ENCODE peak calls at places on chromosomes 11 and 22, in five cellular contexts. One of them, this sample, is unnamed.

GRCh38 chr11:71481101-71481960 is 28.3 kb downstream of the NADSYN1 start:
- DNase-seq in T1000: no peak
- DNase-seq in heart right ventricle: no peak
- DNase-seq in mesendoderm: no peak
- DNase-seq in ovary: no peak
- DNase-seq in this sample: no peak

GRCh38 chr22:33381531-33382406 is 323.6 kb upstream of the SYN3 start:
- DNase-seq in T1000: no peak
- DNase-seq in heart right ventricle: no peak
- DNase-seq in mesendoderm: no peak
- DNase-seq in ovary: no peak
- DNase-seq in this sample: no peak

GRCh38 chr11:104380358-104380757 is 216.4 kb upstream of the PDGFD start:
- DNase-seq in T1000: no peak
- DNase-seq in heart right ventricle: no peak
- DNase-seq in mesendoderm: no peak
- DNase-seq in ovary: no peak
- DNase-seq in this sample: no peak

GRCh38 chr11:132704796-132705375 is 827.4 kb downstream of the OPCML start:
- DNase-seq in T1000: no peak
- DNase-seq in heart right ventricle: no peak
- DNase-seq in mesendoderm: no peak
- DNase-seq in ovary: no peak
- DNase-seq in this sample: no peak

GRCh38 chr11:115226556-115226955 is 277.7 kb downstream of the CADM1 start:
- DNase-seq in T1000: peak
- DNase-seq in heart right ventricle: no peak
- DNase-seq in mesendoderm: peak
- DNase-seq in ovary: no peak
- DNase-seq in this sample: no peak

GRCh38 chr11:34044664-34045485 is 6.7 kb upstream of the CAPRIN1 start:
- DNase-seq in T1000: peak
- DNase-seq in heart right ventricle: no peak
- DNase-seq in mesendoderm: peak
- DNase-seq in ovary: no peak
- DNase-seq in this sample: peak

GRCh38 chr11:126440792-126441514 is 85.5 kb downstream of the ST3GAL4 start:
- DNase-seq in T1000: peak
- DNase-seq in heart right ventricle: peak
- DNase-seq in mesendoderm: peak
- DNase-seq in ovary: peak
- DNase-seq in this sample: peak

GRCh38 chr11:78350101-78350645 is 67.4 kb downstream of the GAB2 start:
- DNase-seq in T1000: no peak
- DNase-seq in heart right ventricle: peak
- DNase-seq in mesendoderm: peak
- DNase-seq in ovary: no peak
- DNase-seq in this sample: peak

GRCh38 chr11:124970925-124971324 is 16.9 kb downstream of the CCDC15 start:
- DNase-seq in T1000: no peak
- DNase-seq in heart right ventricle: no peak
- DNase-seq in mesendoderm: peak
- DNase-seq in ovary: no peak
- DNase-seq in this sample: peak

GRCh38 chr22:27212617-27213177 is 555.3 kb downstream of the MIAT start:
- DNase-seq in T1000: peak
- DNase-seq in heart right ventricle: peak
- DNase-seq in mesendoderm: peak
- DNase-seq in ovary: peak
- DNase-seq in this sample: no peak

GRCh38 chr11:45872513-45873356 is 12.7 kb upstream of the MAPK8IP1 start:
- DNase-seq in T1000: peak
- DNase-seq in heart right ventricle: no peak
- DNase-seq in mesendoderm: peak
- DNase-seq in ovary: peak
- DNase-seq in this sample: peak

GRCh38 chr11:117882539-117882938 is 6.1 kb upstream of the FXYD6 start:
- DNase-seq in T1000: no peak
- DNase-seq in heart right ventricle: no peak
- DNase-seq in mesendoderm: no peak
- DNase-seq in ovary: no peak
- DNase-seq in this sample: no peak

GRCh38 chr11:117658809-117659208 is 138.2 kb downstream of the DSCAML1 start:
- DNase-seq in T1000: no peak
- DNase-seq in heart right ventricle: no peak
- DNase-seq in mesendoderm: no peak
- DNase-seq in ovary: no peak
- DNase-seq in this sample: no peak

GRCh38 chr11:88102595-88102929 is 72.7 kb downstream of the RAB38 start:
- DNase-seq in T1000: no peak
- DNase-seq in heart right ventricle: no peak
- DNase-seq in mesendoderm: no peak
- DNase-seq in ovary: no peak
- DNase-seq in this sample: peak

GRCh38 chr11:118530180-118530682 is 761 bp upstream of the TMEM25 start:
- DNase-seq in T1000: no peak
- DNase-seq in heart right ventricle: no peak
- DNase-seq in mesendoderm: no peak
- DNase-seq in ovary: no peak
- DNase-seq in this sample: no peak

GRCh38 chr11:129930306-129930705 is 34.9 kb upstream of the NFRKB start:
- DNase-seq in T1000: no peak
- DNase-seq in heart right ventricle: no peak
- DNase-seq in mesendoderm: no peak
- DNase-seq in ovary: no peak
- DNase-seq in this sample: no peak

GRCh38 chr11:122755409-122755808 is 82.9 kb upstream of the CRTAM start:
- DNase-seq in T1000: no peak
- DNase-seq in heart right ventricle: no peak
- DNase-seq in mesendoderm: peak
- DNase-seq in ovary: no peak
- DNase-seq in this sample: no peak

GRCh38 chr22:30201970-30202369 is 44.6 kb downstream of the LIF start:
- DNase-seq in T1000: no peak
- DNase-seq in heart right ventricle: no peak
- DNase-seq in mesendoderm: no peak
- DNase-seq in ovary: no peak
- DNase-seq in this sample: no peak

GRCh38 chr22:39351689-39352214 is 2.0 kb downstream of the SYNGR1 start:
- DNase-seq in T1000: peak
- DNase-seq in heart right ventricle: no peak
- DNase-seq in mesendoderm: peak
- DNase-seq in ovary: no peak
- DNase-seq in this sample: peak

GRCh38 chr11:59787816-59788215 is 22.8 kb downstream of the MRPL16 start:
- DNase-seq in T1000: no peak
- DNase-seq in heart right ventricle: no peak
- DNase-seq in mesendoderm: peak
- DNase-seq in ovary: no peak
- DNase-seq in this sample: no peak

GRCh38 chr11:15826826-15827225 is 529.5 kb downstream of the SOX6 start:
- DNase-seq in T1000: no peak
- DNase-seq in heart right ventricle: peak
- DNase-seq in mesendoderm: peak
- DNase-seq in ovary: peak
- DNase-seq in this sample: peak

GRCh38 chr11:2744166-2744565 is 44.4 kb upstream of the KCNQ1OT1 start:
- DNase-seq in T1000: no peak
- DNase-seq in heart right ventricle: no peak
- DNase-seq in mesendoderm: no peak
- DNase-seq in ovary: peak
- DNase-seq in this sample: no peak

GRCh38 chr11:37394236-37394870 is 796.3 kb upstream of the RAG2 start:
- DNase-seq in T1000: no peak
- DNase-seq in heart right ventricle: no peak
- DNase-seq in mesendoderm: peak
- DNase-seq in ovary: no peak
- DNase-seq in this sample: no peak

GRCh38 chr11:67053896-67054850 is 2.5 kb upstream of the RHOD start:
- DNase-seq in T1000: peak
- DNase-seq in heart right ventricle: peak
- DNase-seq in mesendoderm: peak
- DNase-seq in ovary: peak
- DNase-seq in this sample: peak

GRCh38 chr22:19689408-19689807 is 24.9 kb upstream of the SEPTIN5 start:
- DNase-seq in T1000: no peak
- DNase-seq in heart right ventricle: no peak
- DNase-seq in mesendoderm: no peak
- DNase-seq in ovary: no peak
- DNase-seq in this sample: no peak

GRCh38 chr11:123504401-123504800 is 74.3 kb downstream of the GRAMD1B start:
- DNase-seq in T1000: no peak
- DNase-seq in heart right ventricle: no peak
- DNase-seq in mesendoderm: no peak
- DNase-seq in ovary: no peak
- DNase-seq in this sample: no peak

This sample was measured in AML-193.